ENCODE peak calls at places on chromosomes 13 and 19, in seven cellular contexts. Q is CD8-positive, alpha-beta memory T cell; D is neuronal stem cell; H is psoas muscle; M is tibial artery; S is cardiac muscle cell; C is tibial nerve. B is an unnamed sample.

GRCh38 chr13:39951301-39951700 is 295.8 kb downstream of the COG6 start:
- DNase-seq in S (no peak), Q (no peak), D (no peak), M (no peak), C (no peak), H (no peak), B (no peak)

GRCh38 chr13:110915874-110916670 is 1.2 kb upstream of the ANKRD10 start:
- DNase-seq in S (no peak), Q (no peak), H (no peak), C (no peak), D (no peak), M (no peak), B (peak; percentile 6)

GRCh38 chr13:87094646-87095045 is 576.5 kb upstream of the SLITRK5 start:
- DNase-seq in Q (no peak), S (peak; percentile 83), H (no peak), C (no peak), M (no peak), D (no peak), B (no peak)

GRCh38 chr19:38079926-38080380 is 144.1 kb downstream of the DPF1 start:
- DNase-seq in Q (no peak), S (no peak), H (no peak), C (no peak), D (no peak), M (no peak), B (no peak)

GRCh38 chr13:84032116-84032515 is 149.8 kb upstream of the SLITRK1 start:
- DNase-seq in C (no peak), H (no peak), S (no peak), Q (no peak), M (no peak), D (no peak), B (no peak)

GRCh38 chr19:53193534-53194222 is 520 bp upstream of the ZNF665 start:
- DNase-seq in C (no peak), D (no peak), H (no peak), Q (no peak), M (no peak), S (no peak), B (no peak)

GRCh38 chr13:40306817-40307216 is 359.6 kb downstream of the FOXO1 start:
- DNase-seq in C (no peak), H (no peak), D (no peak), Q (no peak), M (no peak), S (no peak), B (no peak)

GRCh38 chr13:42696191-42696590 is 85.2 kb upstream of the FAM216B start:
- DNase-seq in C (no peak), S (no peak), D (no peak), Q (no peak), H (no peak), M (no peak), B (no peak)

GRCh38 chr19:44553478-44554171 is 24.1 kb upstream of the CEACAM20 start:
- DNase-seq in H (no peak), Q (no peak), D (no peak), C (no peak), M (no peak), S (no peak), B (no peak)

GRCh38 chr19:9570255-9570654 is 14.0 kb downstream of the ZNF121 start:
- DNase-seq in S (no peak), H (no peak), Q (no peak), D (no peak), C (no peak), M (no peak), B (no peak)

GRCh38 chr19:20860339-20860738 is 62.7 kb upstream of the ZNF85 start:
- DNase-seq in D (no peak), H (no peak), M (no peak), C (no peak), Q (no peak), S (no peak), B (no peak)

GRCh38 chr19:40590464-40591265 is 10.5 kb upstream of the LTBP4 start:
- DNase-seq in C (no peak), Q (no peak), M (no peak), S (no peak), D (no peak), H (no peak), B (no peak)

GRCh38 chr13:44815507-44816074 is 173.7 kb downstream of the NUFIP1 start:
- DNase-seq in M (no peak), Q (no peak), H (no peak), C (no peak), S (peak; percentile 18), D (peak; percentile 43), B (no peak)

GRCh38 chr13:26950968-26951367 is 190.4 kb upstream of the GPR12 start:
- DNase-seq in H (no peak), D (no peak), C (no peak), S (no peak), M (no peak), Q (no peak), B (no peak)

GRCh38 chr19:18603255-18603957 is 3.2 kb downstream of the CRLF1 start:
- DNase-seq in M (peak; percentile 76), H (no peak), S (no peak), C (no peak), Q (no peak), D (no peak), B (peak; percentile 61)

GRCh38 chr19:51571599-51571998 is 516 bp downstream of the ZNF175 start:
- DNase-seq in D (no peak), M (no peak), H (no peak), Q (no peak), C (no peak), S (no peak), B (no peak)

GRCh38 chr13:111422352-111422751 is 101.9 kb downstream of the TEX29 start:
- DNase-seq in H (no peak), S (no peak), M (no peak), Q (no peak), C (no peak), D (no peak), B (no peak)

GRCh38 chr13:92126399-92126798 is 728.0 kb downstream of the GPC5 start:
- DNase-seq in Q (no peak), M (no peak), S (no peak), C (no peak), D (no peak), H (no peak), B (no peak)

GRCh38 chr13:111492341-111492945 is 172.0 kb downstream of the TEX29 start:
- DNase-seq in C (no peak), D (no peak), S (no peak), M (peak; percentile 44), Q (no peak), H (no peak), B (no peak)

GRCh38 chr19:52946322-52947310 is 16.1 kb downstream of the ZNF816 start:
- DNase-seq in Q (no peak), C (no peak), M (no peak), D (no peak), H (no peak), S (peak; percentile 32), B (no peak)

GRCh38 chr19:46368116-46368515 is 21.2 kb downstream of the PPP5C start:
- DNase-seq in M (no peak), H (no peak), Q (no peak), C (no peak), S (no peak), D (no peak), B (no peak)

GRCh38 chr19:50830266-50831025 is 2.9 kb downstream of the KLK15 start:
- DNase-seq in S (no peak), D (no peak), H (peak; percentile 6), Q (no peak), C (no peak), M (no peak), B (no peak)

GRCh38 chr13:114125589-114125988 is 6.8 kb downstream of the RASA3 start:
- DNase-seq in D (no peak), C (no peak), S (no peak), M (no peak), H (peak; percentile 13), Q (no peak), B (no peak)
- H3K4me1 ChIP-seq in D (peaks cover 49% of the 10 kb centered on the region), C (no peaks in the 10 kb centered on the region), S (peaks cover 40% of the 10 kb centered on the region), M (peaks cover 37% of the 10 kb centered on the region), H (peaks cover 83% of the 10 kb centered on the region), Q (peaks cover 96% of the 10 kb centered on the region), B (peaks cover 97% of the 10 kb centered on the region)

GRCh38 chr13:114311908-114312307 is 2.4 kb upstream of the CHAMP1 start:
- DNase-seq in M (no peak), D (no peak), Q (no peak), S (no peak), C (no peak), H (no peak), B (no peak)
- H3K4me3 ChIP-seq in M (no peak overlapping the region), D (no peak overlapping the region), Q (no peak overlapping the region), S (no peak overlapping the region), C (no peak overlapping the region), H (no peak overlapping the region), B (no peak overlapping the region)

GRCh38 chr13:30898070-30898469 is 8.0 kb upstream of the MEDAG start:
- DNase-seq in M (no peak), Q (no peak), S (no peak), H (no peak), D (no peak), C (no peak), B (no peak)
- H3K4me1 ChIP-seq in M (peaks cover 52% of the 10 kb centered on the region), Q (no peaks in the 10 kb centered on the region), S (no peaks in the 10 kb centered on the region), H (no peaks in the 10 kb centered on the region), D (peaks cover 8% of the 10 kb centered on the region), C (no peaks in the 10 kb centered on the region), B (no peaks in the 10 kb centered on the region)

GRCh38 chr19:35712529-35712909 is 5.3 kb upstream of the KMT2B start:
- DNase-seq in M (no peak), Q (no peak), C (no peak), H (no peak), S (no peak), D (no peak), B (no peak)

GRCh38 chr19:35710784-35711723 is 6.7 kb downstream of the ZBTB32 start:
- DNase-seq in D (no peak), S (no peak), M (no peak), H (no peak), C (no peak), Q (no peak), B (peak; percentile 58)

GRCh38 chr19:35713904-35714440 is 3.8 kb upstream of the KMT2B start:
- DNase-seq in S (no peak), C (no peak), D (no peak), Q (no peak), M (no peak), H (no peak), B (no peak)

GRCh38 chr19:35714601-35715354 is 3.0 kb upstream of the KMT2B start:
- DNase-seq in M (no peak), S (no peak), H (no peak), D (no peak), C (no peak), Q (no peak), B (no peak)

DNA sequence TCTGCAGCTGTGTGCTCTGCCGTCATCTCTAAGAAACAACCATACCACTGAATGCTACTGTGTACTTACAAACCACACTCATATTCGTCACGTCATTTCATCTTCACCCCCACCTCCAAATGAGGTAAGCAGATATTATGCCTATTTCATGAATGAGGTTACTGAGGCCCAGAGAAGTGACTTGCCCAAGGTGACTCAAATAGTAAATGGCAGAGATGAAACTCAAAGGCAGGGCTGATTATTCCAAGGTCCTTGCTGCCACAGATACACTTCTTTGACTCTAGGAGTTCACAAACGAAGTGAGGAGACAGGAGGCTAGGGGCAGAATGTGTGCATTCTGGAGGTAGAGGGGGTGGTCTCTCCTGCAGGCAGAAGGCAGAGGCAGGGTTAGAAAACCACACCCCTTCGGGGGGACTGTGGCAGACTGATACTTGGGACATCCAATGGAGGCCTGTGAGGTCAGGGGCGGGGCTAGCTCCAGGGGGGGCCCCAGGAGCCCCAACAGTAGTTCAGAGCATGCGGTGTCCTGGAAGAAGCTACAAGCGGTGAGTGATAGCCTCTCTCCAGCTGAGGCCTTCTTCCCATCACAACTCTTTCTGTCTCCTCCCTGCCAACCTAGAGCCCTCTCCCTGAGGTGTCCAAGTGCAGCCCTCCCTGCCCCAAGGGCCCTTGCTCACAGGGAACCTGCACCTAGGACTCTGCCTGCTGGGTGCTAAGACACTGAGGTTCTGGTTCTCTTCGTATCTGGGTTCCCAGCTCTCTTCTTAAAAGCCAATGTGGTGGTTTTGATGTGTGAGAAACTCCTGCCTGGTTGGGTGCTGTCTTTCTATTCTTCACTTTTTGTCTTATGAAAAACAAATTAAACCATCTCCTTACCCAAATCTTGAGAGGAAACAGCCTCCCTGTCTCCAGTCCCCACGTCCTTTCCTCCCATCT is 4.6 kb upstream of the KMT2B start:
- DNase-seq in H (no peak), Q (no peak), M (no peak), C (no peak), D (no peak), S (no peak), B (peak; percentile 52)
- H3K4me3 ChIP-seq in H (no peak overlapping the region), Q (peak overlapping the region; percentile 4), M (no peak overlapping the region), C (no peak overlapping the region), D (no peak overlapping the region), S (no peak overlapping the region), B (no peak overlapping the region)